ENCODE peak calls at places on chromosomes 12 and 14, in four cellular contexts. P is GM23248; U is GM23338; G is CD4-positive, CD25-positive, alpha-beta regulatory T cell. K is an unnamed sample.
A peak's percentile ranks its signal among the peaks of the same experiment; 100 is the strongest.

GRCh38 chr12:91181053-91181452 is 1.6 kb downstream of the DCN start:
- DNase-seq in P (peak; percentile 18), G (no peak), U (no peak), K (no peak)

GRCh38 chr12:16606201-16606849 is 363 bp upstream of the LMO3 start:
- DNase-seq in G (no peak), U (peak; percentile 86), P (peak; percentile 68), K (no peak)

GRCh38 chr12:14362347-14362746 is 3.1 kb upstream of the ATF7IP start:
- DNase-seq in P (no peak), U (no peak), G (no peak), K (no peak)

GRCh38 chr14:102523200-102524025 is 13.8 kb upstream of the ANKRD9 start:
- DNase-seq in U (peak; percentile 61), P (no peak), G (no peak), K (no peak)

GRCh38 chr14:74135386-74135785 is 50.6 kb downstream of the LIN52 start:
- DNase-seq in U (no peak), G (no peak), P (peak; percentile 3), K (no peak)

GRCh38 chr12:53232641-53233538 is 881 bp upstream of the RARG start:
- DNase-seq in G (peak; percentile 50), U (peak; percentile 63), P (peak; percentile 78), K (peak; percentile 30)

GRCh38 chr12:40344312-40344711 is 119.5 kb downstream of the LRRK2 start:
- DNase-seq in G (no peak), U (no peak), P (no peak), K (no peak)

GRCh38 chr12:13179159-13180074 is 17.1 kb upstream of the EMP1 start:
- DNase-seq in U (peak; percentile 69), G (peak; percentile 9), P (peak; percentile 86), K (peak; percentile 38)

GRCh38 chr14:31300296-31300695 is 92.7 kb upstream of the HECTD1 start:
- DNase-seq in G (no peak), P (peak; percentile 15), U (peak; percentile 61), K (no peak)

GRCh38 chr12:27382126-27382795 is 49.6 kb downstream of the BMAL2 start:
- DNase-seq in P (no peak), U (no peak), G (no peak), K (no peak)

GRCh38 chr14:50047274-50047676 is 69.1 kb downstream of the VCPKMT start:
- DNase-seq in P (no peak), G (no peak), U (no peak), K (no peak)

GRCh38 chr12:123886258-123886657 is 86.4 kb downstream of the CCDC92 start:
- DNase-seq in G (no peak), U (no peak), P (no peak), K (no peak)

GRCh38 chr14:75295061-75295461 is 16.4 kb downstream of the FOS start:
- DNase-seq in P (peak; percentile 85), G (no peak), U (peak; percentile 68), K (no peak)

GRCh38 chr14:75022655-75023054 is 19.9 kb downstream of the EIF2B2 start:
- DNase-seq in G (no peak), U (peak; percentile 68), P (peak; percentile 46), K (no peak)

GRCh38 chr12:83763425-83763824 is 1076.7 kb downstream of the TMTC2 start:
- DNase-seq in U (no peak), G (no peak), P (no peak), K (no peak)

GRCh38 chr14:54622189-54622958 is 55.4 kb downstream of the SAMD4A start:
- DNase-seq in P (no peak), U (no peak), G (no peak), K (no peak)

GRCh38 chr14:94542111-94542810 is 19.0 kb upstream of the SERPINA4 start:
- DNase-seq in P (peak; percentile 78), G (no peak), U (no peak), K (no peak)

GRCh38 chr14:30427846-30428245 is 131.1 kb upstream of the G2E3 start:
- DNase-seq in U (no peak), P (no peak), G (no peak), K (no peak)

GRCh38 chr12:52280319-52280795 is 5.9 kb downstream of the KRT86 start:
- DNase-seq in G (no peak), U (no peak), P (peak; percentile 95), K (no peak)

GRCh38 chr14:42469637-42470426 is 863.2 kb downstream of the LRFN5 start:
- DNase-seq in P (peak; percentile 57), G (no peak), U (no peak), K (no peak)

GRCh38 chr12:64895541-64895940 is 71.1 kb downstream of the TBC1D30 start:
- DNase-seq in P (peak; percentile 84), U (no peak), G (no peak), K (no peak)

GRCh38 chr12:20641127-20641526 is 54.0 kb upstream of the SLCO1C1 start:
- DNase-seq in U (no peak), G (no peak), P (no peak), K (no peak)

GRCh38 chr14:31024577-31025334 is 693 bp upstream of the AP4S1 start:
- DNase-seq in G (no peak), U (no peak), P (peak; percentile 76), K (peak; percentile 2)

GRCh38 chr14:36365766-36366165 is 45.3 kb upstream of the MBIP start:
- DNase-seq in G (no peak), P (no peak), U (no peak), K (no peak)

GRCh38 chr12:70255311-70255710 is 12.1 kb downstream of the CNOT2 start:
- DNase-seq in G (no peak), U (no peak), P (peak; percentile 64), K (no peak)

GRCh38 chr12:52918351-52918750 is 13.5 kb upstream of the KRT8 start:
- DNase-seq in P (no peak), G (no peak), U (no peak), K (no peak)

GRCh38 chr12:2239376-2240010 is 186.7 kb downstream of the CACNA1C start:
- DNase-seq in G (no peak), P (no peak), U (no peak), K (no peak)

GRCh38 chr12:9940370-9940769 is 8.2 kb upstream of the CLEC2A start:
- DNase-seq in P (peak; percentile 26), G (no peak), U (peak; percentile 52), K (no peak)

GRCh38 chr12:108616941-108617858 is 16.5 kb downstream of the SELPLG start:
- DNase-seq in G (peak; percentile 44), U (no peak), P (no peak), K (peak; percentile 76)

GRCh38 chr14:76729953-76730505 is 31.2 kb upstream of the VASH1 start:
- DNase-seq in P (no peak), G (no peak), U (no peak), K (no peak)

GRCh38 chr12:24972078-24972477 is 23.2 kb upstream of the BCAT1 start:
- DNase-seq in P (no peak), G (no peak), U (no peak), K (no peak)

GRCh38 chr12:26940820-26941219 is 2.5 kb downstream of the FGFR1OP2 start:
- DNase-seq in G (peak; percentile 30), U (no peak), P (peak; percentile 73), K (peak; percentile 47)

GRCh38 chr12:5497329-5498058 is 65.6 kb downstream of the NTF3 start:
- DNase-seq in P (peak; percentile 28), U (no peak), G (no peak), K (no peak)
- H3K4me1 ChIP-seq in P (peaks cover 11% of the 10 kb centered on the region), U (no peaks in the 10 kb centered on the region), G (no peaks in the 10 kb centered on the region), K (no peaks in the 10 kb centered on the region)

GRCh38 chr12:116358850-116359761 is 81.6 kb upstream of the MED13L start:
- DNase-seq in G (peak; percentile 46), P (peak; percentile 92), U (peak; percentile 88), K (peak; percentile 62)
- H3K27ac ChIP-seq in G (no peak overlapping the region), P (peak overlapping the region; percentile 62), U (peak overlapping the region; percentile 48), K (peak overlapping the region; percentile 77)

GRCh38 chr12:92556622-92557421 is 146.0 kb upstream of the PLEKHG7 start:
- DNase-seq in P (no peak), G (no peak), U (no peak), K (no peak)
- H3K4me3 ChIP-seq in P (no peak overlapping the region), G (peak overlapping the region; percentile 61), U (no peak overlapping the region), K (no peak overlapping the region)

GRCh38 chr14:92696356-92696755 is 52.1 kb downstream of the LGMN start:
- DNase-seq in P (no peak), U (no peak), G (no peak), K (no peak)

GRCh38 chr14:92693998-92694780 is 54.2 kb downstream of the LGMN start:
- DNase-seq in G (no peak), P (peak; percentile 13), U (no peak), K (no peak)

GRCh38 chr14:92692822-92693226 is 55.6 kb downstream of the LGMN start:
- DNase-seq in G (peak; percentile 27), P (peak; percentile 20), U (no peak), K (peak; percentile 33)

GRCh38 chr14:92694807-92695206 is 53.6 kb downstream of the LGMN start:
- DNase-seq in U (no peak), G (no peak), P (peak; percentile 30), K (no peak)

DNA sequence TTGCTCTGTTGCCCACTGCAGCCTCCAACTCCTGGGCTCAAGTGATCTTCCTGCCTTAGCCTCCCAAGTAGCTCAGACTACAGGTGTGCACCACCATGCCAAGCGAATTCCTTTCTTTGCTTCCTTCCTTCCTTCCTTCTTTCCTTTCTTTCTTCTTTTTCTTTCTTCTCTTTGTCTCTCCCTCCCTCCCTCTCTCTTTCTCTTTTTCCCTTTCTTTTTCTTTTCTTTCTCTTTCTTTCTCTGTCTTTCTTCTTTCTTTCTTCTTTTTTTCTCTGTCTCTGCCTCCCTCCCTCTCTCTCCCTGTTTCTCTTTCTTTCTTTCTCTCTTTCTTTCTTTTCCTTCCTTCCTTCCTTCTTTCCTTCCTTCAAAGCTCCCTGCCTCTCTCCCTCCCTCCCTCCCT is 52.9 kb downstream of the LGMN start:
- DNase-seq in G (no peak), P (no peak), U (no peak), K (no peak)
- H3K4me1 ChIP-seq in G (peaks cover 14% of the 10 kb centered on the region), P (peaks cover 5% of the 10 kb centered on the region), U (no peaks in the 10 kb centered on the region), K (peaks cover 27% of the 10 kb centered on the region)

DNA sequence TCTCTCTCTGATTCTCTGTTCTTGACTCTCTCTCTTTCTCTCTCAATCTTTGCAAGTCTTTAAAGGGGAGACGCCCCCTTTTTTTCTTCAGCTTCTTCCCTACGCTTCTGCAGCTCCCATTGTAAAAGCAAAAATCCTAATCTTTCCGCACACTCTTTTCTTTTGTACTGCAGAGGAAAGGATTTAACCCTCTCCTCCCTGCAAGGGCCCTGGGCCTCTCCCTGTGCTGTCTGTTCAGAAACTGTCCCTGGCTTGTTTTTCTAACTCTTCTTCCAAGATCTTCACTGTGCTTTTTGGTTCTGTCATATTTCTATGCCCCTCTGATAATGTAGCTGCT is 10.9 kb upstream of the SALL2 start:
- DNase-seq in G (no peak), P (no peak), U (no peak), K (no peak)
- H3K27ac ChIP-seq in G (no peak overlapping the region), P (no peak overlapping the region), U (peak overlapping the region; percentile 95), K (no peak overlapping the region)

GRCh38 chr12:124938066-124938465 is 23.6 kb upstream of the UBC start:
- DNase-seq in P (no peak), G (no peak), U (no peak), K (no peak)
- H3K4me3 ChIP-seq in P (peak overlapping the region; percentile 65), G (peak overlapping the region; percentile 95), U (peak overlapping the region; percentile 53), K (no peak overlapping the region)

K was measured in CD8-positive, alpha-beta memory T cell.